ENCODE peak calls at places on chromosomes 4 and X, in seven cellular contexts. A is GM23338, C is Karpas-422, N is osteoblast, B is H9, R is OCI-LY7, L is mammary epithelial cell. E is an unnamed sample.

GRCh38 chr4:175772170-175772685 is 39.8 kb downstream of the GPM6A start:
- DNase-seq in N (no peak), C (no peak), B (no peak), R (no peak), L (no peak), A (peak; percentile 22), E (no peak)

GRCh38 chrX:117969337-117969736 is 147.3 kb downstream of the KLHL13 start:
- DNase-seq in L (no peak), A (no peak), B (no peak), R (no peak), C (no peak), N (no peak), E (no peak)

GRCh38 chrX:153925739-153926593 is at the start of gene ARHGAP4:
- DNase-seq in N (no peak), L (no peak), B (peak; percentile 39), R (peak; percentile 62), C (peak; percentile 88), A (peak; percentile 44), E (no peak)

GRCh38 chrX:10513974-10514373 is 106.4 kb downstream of the MID1 start:
- DNase-seq in R (no peak), A (no peak), L (no peak), C (peak; percentile 47), N (no peak), B (no peak), E (no peak)

GRCh38 chr4:154998284-154998683 is 210.2 kb upstream of the NPY2R start:
- DNase-seq in L (no peak), A (no peak), R (no peak), C (no peak), B (no peak), N (peak; percentile 81), E (peak; percentile 72)

GRCh38 chr4:41696131-41696530 is 52.4 kb downstream of the PHOX2B start:
- DNase-seq in R (no peak), A (no peak), L (no peak), N (no peak), B (no peak), C (no peak), E (no peak)

GRCh38 chrX:22373094-22373493 is 100.4 kb downstream of the CBLL2 start:
- DNase-seq in C (no peak), R (no peak), B (no peak), L (no peak), A (no peak), N (no peak), E (no peak)

GRCh38 chrX:86154586-86154985 is 6.3 kb downstream of the DACH2 start:
- DNase-seq in B (no peak), L (no peak), R (no peak), N (no peak), C (no peak), A (no peak), E (no peak)

GRCh38 chr4:71635094-71635493 is 148.8 kb downstream of the GC start:
- DNase-seq in N (no peak), R (no peak), B (no peak), L (no peak), C (no peak), A (peak; percentile 27), E (no peak)

GRCh38 chr4:80705311-80705710 is 325.2 kb upstream of the BMP3 start:
- DNase-seq in A (no peak), R (no peak), C (no peak), B (no peak), L (no peak), N (no peak), E (peak; percentile 2)

GRCh38 chr4:26176621-26177121 is 144.1 kb upstream of the RBPJ start:
- DNase-seq in B (no peak), R (no peak), A (no peak), N (peak; percentile 80), C (peak; percentile 24), L (peak; percentile 28), E (peak; percentile 91)

GRCh38 chr4:150867148-150867547 is 147.9 kb downstream of the LRBA start:
- DNase-seq in R (peak; percentile 83), L (peak; percentile 72), C (peak; percentile 98), A (peak; percentile 94), N (peak; percentile 85), B (no peak), E (peak; percentile 88)

GRCh38 chr4:22385615-22386014 is 130.3 kb downstream of the ADGRA3 start:
- DNase-seq in R (no peak), C (no peak), N (peak; percentile 73), B (no peak), L (peak; percentile 77), A (no peak), E (peak; percentile 68)

GRCh38 chrX:139192386-139192961 is 338.1 kb upstream of the F9 start:
- DNase-seq in C (no peak), A (peak; percentile 27), L (no peak), B (no peak), R (no peak), N (no peak), E (peak; percentile 46)

GRCh38 chrX:64152857-64153256 is 52.7 kb downstream of the AMER1 start:
- DNase-seq in A (peak; percentile 58), B (peak; percentile 64), N (no peak), C (no peak), R (no peak), L (no peak), E (no peak)

GRCh38 chrX:12149670-12150407 is 11.6 kb downstream of the FRMPD4 start:
- DNase-seq in L (peak; percentile 80), C (peak; percentile 5), B (no peak), A (no peak), R (no peak), N (no peak), E (no peak)

GRCh38 chrX:108000751-108001150 is 18.6 kb upstream of the TEX13B start:
- DNase-seq in R (no peak), C (no peak), N (no peak), B (no peak), L (peak; percentile 65), A (no peak), E (no peak)

GRCh38 chr4:101865501-101866062 is 75.1 kb downstream of the BANK1 start:
- DNase-seq in C (no peak), A (no peak), B (no peak), R (no peak), L (peak; percentile 28), N (peak; percentile 41), E (peak; percentile 65)

GRCh38 chrX:30513284-30513683 is 64.3 kb downstream of the TASL start:
- DNase-seq in A (peak; percentile 32), R (peak; percentile 4), N (no peak), B (no peak), C (peak; percentile 65), L (no peak), E (peak; percentile 12)
- H3K79me2 ChIP-seq in A (no peaks in the 10 kb centered on the region), R (no peaks in the 10 kb centered on the region), N (no peaks in the 10 kb centered on the region), B (no peaks in the 10 kb centered on the region), C (no peaks in the 10 kb centered on the region), L (no peaks in the 10 kb centered on the region), E (no peaks in the 10 kb centered on the region)

GRCh38 chrX:73852022-73852421 is 289.0 kb downstream of the CHIC1 start:
- DNase-seq in C (no peak), R (no peak), B (no peak), N (no peak), L (no peak), A (no peak), E (no peak)
- H3K4me2 ChIP-seq in C (peak overlapping the region; percentile 67), R (no peak overlapping the region), B (no peak overlapping the region), N (peak overlapping the region; percentile 73), L (no peak overlapping the region), A (no peak overlapping the region), E (no peak overlapping the region)

DNA sequence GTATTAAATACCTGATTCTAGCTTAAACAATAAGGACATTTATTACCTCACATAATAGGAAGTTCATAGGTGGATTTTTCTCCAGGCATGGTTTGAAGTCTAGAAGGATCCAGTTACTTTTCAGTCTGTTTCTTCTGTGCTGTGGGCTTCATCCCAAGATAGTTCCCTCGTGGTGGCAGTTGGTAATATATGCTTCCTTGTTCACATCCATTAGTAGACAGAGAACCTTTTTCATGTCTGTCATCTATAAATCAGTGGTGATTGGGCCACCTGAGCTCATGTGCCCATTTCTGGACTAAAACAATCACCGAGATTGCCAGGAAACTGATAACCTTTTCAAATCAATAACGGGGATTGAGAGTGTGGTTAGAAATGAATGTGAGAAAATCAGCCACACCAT is 97.7 kb downstream of the KDM6A start:
- DNase-seq in R (no peak), A (no peak), C (no peak), N (no peak), B (no peak), L (no peak), E (no peak)
- H3K79me2 ChIP-seq in R (peaks cover 16% of the 10 kb centered on the region), A (peaks cover 100% of the 10 kb centered on the region), C (peaks cover 93% of the 10 kb centered on the region), N (peaks cover 74% of the 10 kb centered on the region), B (peaks cover 24% of the 10 kb centered on the region), L (peaks cover 88% of the 10 kb centered on the region), E (peaks cover 94% of the 10 kb centered on the region)

DNA sequence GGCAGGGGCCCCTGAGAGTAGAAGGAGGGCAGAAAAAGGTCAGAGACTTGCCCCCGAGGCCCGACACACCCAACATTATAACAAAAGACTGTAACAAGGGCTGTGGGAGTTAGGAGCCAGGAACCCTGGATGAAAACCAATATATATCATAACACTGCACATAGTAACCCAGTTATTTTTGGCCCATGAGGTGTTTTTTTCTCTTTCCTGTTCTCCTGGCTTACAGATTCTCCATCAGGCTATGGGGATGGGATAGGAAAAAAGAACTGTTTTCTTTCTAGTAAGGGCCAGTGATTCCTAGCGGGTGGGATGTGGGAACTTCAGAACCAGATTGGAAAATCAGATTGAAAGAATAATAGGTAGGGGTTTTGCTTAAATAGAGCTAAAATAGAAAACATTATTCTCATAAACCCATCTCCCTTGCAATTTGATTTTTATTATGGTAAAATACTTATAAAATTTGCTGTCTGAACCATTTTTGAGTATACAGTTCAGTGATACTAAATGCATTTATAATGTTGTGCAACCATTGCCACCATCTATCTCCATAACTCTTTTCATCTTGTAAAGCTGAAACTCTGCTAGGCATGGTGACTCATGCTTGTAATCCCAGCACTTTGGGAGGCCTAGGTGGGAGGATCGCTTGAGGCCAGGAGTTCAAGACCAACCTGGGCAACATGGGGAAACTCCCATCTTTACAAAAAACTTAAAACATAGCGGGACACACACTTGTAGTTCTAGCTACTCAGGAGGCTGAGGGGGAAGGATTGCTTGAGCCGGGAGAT is 33.5 kb downstream of the SNX25 start:
- DNase-seq in A (no peak), N (no peak), C (no peak), L (peak; percentile 5), R (no peak), B (no peak), E (peak; percentile 18)
- H3K4me2 ChIP-seq in A (no peak overlapping the region), N (peak overlapping the region; percentile 13), C (no peak overlapping the region), L (no peak overlapping the region), R (no peak overlapping the region), B (no peak overlapping the region), E (no peak overlapping the region)

DNA sequence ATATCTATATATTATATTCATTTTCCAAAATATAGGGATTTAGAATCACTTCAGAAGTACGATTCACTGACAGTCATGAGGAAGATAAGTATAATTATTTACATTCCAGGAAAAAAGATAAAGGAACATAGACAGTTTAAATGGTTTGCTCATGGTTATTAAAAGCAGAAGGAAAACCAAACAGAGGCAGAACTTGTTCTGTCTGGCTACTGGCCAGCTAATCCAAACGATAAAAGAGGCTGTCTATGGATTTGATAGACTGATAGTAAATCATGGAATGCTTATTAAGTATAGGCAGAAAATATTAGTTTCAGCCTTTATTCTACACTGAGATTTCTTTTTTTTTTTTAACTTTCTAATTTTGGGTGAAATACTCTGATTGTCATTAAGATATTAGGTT is 50.2 kb downstream of the RPGR start:
- DNase-seq in L (no peak), B (no peak), R (no peak), C (no peak), A (no peak), N (no peak), E (no peak)
- H3K79me2 ChIP-seq in L (no peaks in the 10 kb centered on the region), B (no peaks in the 10 kb centered on the region), R (no peaks in the 10 kb centered on the region), C (no peaks in the 10 kb centered on the region), A (no peaks in the 10 kb centered on the region), N (no peaks in the 10 kb centered on the region), E (no peaks in the 10 kb centered on the region)